ENCODE peak calls at places on chromosomes 16 and 17, in six cellular contexts. G is PC-9, C is NB4, X is fibroblast of villous mesenchyme, U is tibial artery, D is GM12864. F is an unnamed sample.

GRCh38 chr17:50562266-50563094 is 2.0 kb downstream of the CACNA1G start:
- DNase-seq in G (no peak), D (no peak), U (no peak), X (no peak), C (no peak), F (no peak)

GRCh38 chr16:59719121-59719520 is 985.0 kb upstream of the GOT2 start:
- DNase-seq in C (no peak), X (no peak), D (no peak), G (no peak), U (no peak), F (peak)

GRCh38 chr16:85457366-85457765 is 155.8 kb upstream of the GSE1 start:
- DNase-seq in G (peak), D (no peak), C (no peak), X (no peak), U (no peak), F (no peak)

GRCh38 chr16:9316615-9317014 is 225.2 kb downstream of the HAPSTR1 start:
- DNase-seq in G (no peak), D (no peak), X (no peak), U (no peak), C (no peak), F (no peak)

GRCh38 chr16:58628845-58629680 is 563 bp downstream of the CNOT1 start:
- DNase-seq in C (peak), U (peak), D (peak), G (peak), X (peak), F (peak)

GRCh38 chr17:78950870-78951269 is 25.7 kb upstream of the TIMP2 start:
- DNase-seq in X (no peak), G (no peak), U (no peak), C (no peak), D (no peak), F (no peak)

GRCh38 chr16:70777973-70778406 is 23.0 kb downstream of the VAC14 start:
- DNase-seq in D (no peak), X (peak), U (no peak), C (no peak), G (no peak), F (peak)

GRCh38 chr17:78879679-78880186 is 23.3 kb downstream of the CEP295NL start:
- DNase-seq in D (no peak), G (no peak), X (peak), U (peak), C (no peak), F (peak)

GRCh38 chr17:32189343-32189742 is 47.0 kb downstream of the RHOT1 start:
- DNase-seq in G (no peak), X (no peak), C (no peak), U (no peak), D (no peak), F (no peak)

GRCh38 chr16:25066426-25066746 is 45.2 kb upstream of the LCMT1 start:
- DNase-seq in D (no peak), X (no peak), C (no peak), G (no peak), U (no peak), F (no peak)

GRCh38 chr16:86874141-86874540 is 295.8 kb downstream of the FOXL1 start:
- DNase-seq in X (no peak), G (peak), U (no peak), D (no peak), C (peak), F (no peak)

GRCh38 chr16:83437036-83437435 is 370.7 kb upstream of the HSBP1 start:
- DNase-seq in X (no peak), C (no peak), G (no peak), U (no peak), D (no peak), F (no peak)

GRCh38 chr17:7408341-7408740 is 696 bp downstream of the NLGN2 start:
- DNase-seq in U (no peak), C (no peak), G (no peak), X (no peak), D (no peak), F (no peak)

GRCh38 chr17:40921026-40921425 is 16.4 kb downstream of the KRT23 start:
- DNase-seq in C (no peak), G (no peak), U (no peak), X (no peak), D (no peak), F (no peak)

GRCh38 chr17:71296005-71296404 is 824.8 kb upstream of the SOX9 start:
- DNase-seq in X (no peak), G (no peak), C (no peak), U (no peak), D (no peak), F (no peak)

GRCh38 chr16:2471016-2471652 is at the start of gene NTN3:
- DNase-seq in C (peak), X (no peak), G (peak), U (no peak), D (no peak), F (no peak)

DNA sequence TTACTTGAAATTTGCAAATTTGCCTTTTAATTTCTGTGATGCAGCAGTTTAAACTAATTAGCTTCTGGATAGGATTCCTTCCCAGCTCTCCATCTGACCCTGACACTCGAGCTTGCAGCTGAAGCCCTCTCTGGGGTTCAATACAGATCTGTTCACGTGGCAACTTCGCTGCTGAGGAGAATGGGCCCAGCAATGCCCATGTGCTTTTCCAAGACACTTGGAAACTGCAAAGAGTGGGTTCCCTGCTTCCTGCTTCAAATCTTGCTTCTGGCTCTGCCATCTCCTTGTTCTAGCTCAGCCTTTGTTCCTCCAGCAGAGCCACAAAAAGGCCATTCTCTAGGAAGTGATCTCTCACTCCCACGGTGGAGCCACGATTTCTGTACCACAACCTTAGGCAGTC is 50.0 kb upstream of the IRX6 start:
- DNase-seq in G (no peak), X (no peak), U (no peak), D (no peak), C (peak), F (no peak)
- TF ChIP-seq CTCF in G (no peak), X (no peak), U (no peak), D (no peak), C (no peak), F (no peak)

GRCh38 chr16:50265260-50265659 is 1.1 kb upstream of the ADCY7 start:
- DNase-seq in C (peak), D (no peak), U (no peak), X (no peak), G (no peak), F (no peak)

GRCh38 chr16:50263940-50264929 is 2.1 kb upstream of the ADCY7 start:
- DNase-seq in X (peak), D (no peak), G (no peak), C (peak), U (no peak), F (peak)

GRCh38 chr16:50266337-50267091 is at the start of gene ADCY7:
- DNase-seq in C (peak), X (peak), U (peak), D (no peak), G (peak), F (peak)

GRCh38 chr16:50267151-50267631 is 840 bp downstream of the ADCY7 start:
- DNase-seq in D (no peak), C (peak), X (no peak), G (no peak), U (no peak), F (no peak)

GRCh38 chr16:50265716-50266336 is 525 bp upstream of the ADCY7 start:
- DNase-seq in X (no peak), G (no peak), U (no peak), D (no peak), C (no peak), F (no peak)
- H3K4me3 ChIP-seq in X (no peak), G (peak), U (peak), D (peak), C (no peak), F (peak)

DNA sequence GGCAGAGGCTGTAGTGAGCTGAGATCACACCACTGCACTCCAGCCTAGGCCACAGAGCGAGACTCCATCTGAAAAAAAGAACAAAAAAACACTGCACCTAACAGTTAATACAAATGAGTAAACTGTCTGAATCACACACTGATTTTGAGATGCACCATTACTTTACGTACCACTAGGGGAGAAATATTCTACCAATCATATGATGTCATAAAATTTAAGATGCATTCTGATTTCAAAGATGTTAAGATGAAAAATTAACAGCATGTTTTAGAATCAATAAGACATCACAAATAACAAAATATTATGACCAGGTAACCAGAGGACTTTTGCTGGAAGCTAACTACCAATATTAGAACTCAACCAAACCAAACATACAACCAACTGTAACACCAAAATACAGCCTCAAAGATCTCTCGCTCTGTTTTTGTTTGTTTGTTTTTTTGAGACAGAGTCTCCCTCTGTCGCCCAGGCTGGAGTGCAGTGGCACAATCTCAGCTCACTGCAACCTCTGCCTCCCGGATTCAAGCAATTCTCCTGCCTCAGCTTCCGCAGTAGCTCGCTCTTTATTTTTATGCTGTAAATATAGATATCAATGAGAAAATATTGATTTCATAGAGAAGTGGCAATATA is 31.6 kb downstream of the GLG1 start:
- DNase-seq in U (no peak), X (no peak), C (no peak), D (no peak), G (no peak), F (no peak)
- TF ChIP-seq CTCF in U (no peak), X (no peak), C (no peak), D (no peak), G (no peak), F (no peak)

DNA sequence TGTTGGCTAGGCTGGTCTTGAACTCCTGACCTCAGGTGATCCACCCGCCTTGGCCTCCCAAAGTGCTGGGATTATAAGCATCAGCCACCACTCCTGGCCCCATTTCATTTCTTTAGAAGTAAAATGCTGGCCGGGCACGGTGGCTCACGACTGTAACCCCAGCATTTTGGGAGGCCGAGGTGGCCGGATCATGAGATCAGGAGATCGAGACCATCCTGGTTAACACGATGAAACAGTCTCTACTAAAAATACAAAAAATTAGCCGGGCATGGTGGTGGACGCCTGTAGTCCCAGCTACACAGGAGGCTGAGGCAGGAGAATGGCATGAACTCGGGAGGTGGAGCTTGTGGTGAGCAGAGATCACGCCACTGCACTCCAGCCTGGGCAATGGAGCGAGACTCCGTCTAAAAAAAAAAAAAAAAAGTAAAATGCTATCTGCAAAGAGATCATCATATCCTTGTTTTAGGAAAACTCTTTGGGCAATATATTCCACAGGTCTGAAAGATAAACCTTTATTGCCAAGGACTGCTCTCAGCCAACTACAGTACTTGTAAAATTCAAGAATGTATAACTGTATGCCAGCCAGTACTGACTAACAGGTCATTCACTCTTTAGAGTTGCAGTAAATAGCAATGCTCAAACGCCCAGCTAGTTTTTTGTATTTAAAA is 3.8 kb downstream of the GJC1 start:
- DNase-seq in X (no peak), C (no peak), G (no peak), U (no peak), D (no peak), F (no peak)
- H3K4me3 ChIP-seq in X (no peak), C (no peak), G (no peak), U (no peak), D (no peak), F (no peak)

DNA sequence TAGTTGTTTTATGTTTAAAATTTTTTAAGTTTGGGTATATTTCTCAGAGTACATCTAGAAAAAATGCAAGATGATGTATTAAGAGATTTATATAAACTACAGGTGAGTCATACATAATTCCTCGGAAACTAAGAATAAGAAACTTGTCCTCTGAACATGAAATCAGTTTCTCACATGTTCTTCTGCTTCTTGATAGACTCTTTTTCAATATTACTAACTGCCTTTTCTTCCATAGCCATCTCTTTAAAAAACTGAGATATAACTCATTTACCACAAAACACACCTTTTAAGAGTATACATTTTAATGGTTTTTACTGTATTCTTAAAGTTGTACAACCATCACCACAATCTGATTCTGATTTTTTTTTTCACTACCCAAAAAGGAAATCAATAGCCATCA is 238.4 kb upstream of the AXIN2 start:
- DNase-seq in C (no peak), U (no peak), G (no peak), D (no peak), X (no peak), F (no peak)
- TF ChIP-seq CTCF in C (no peak), U (no peak), G (no peak), D (no peak), X (no peak), F (no peak)

GRCh38 chr16:51022852-51023251 is 128.2 kb downstream of the SALL1 start:
- DNase-seq in C (no peak), D (no peak), X (no peak), G (no peak), U (no peak), F (no peak)
- H3K4me3 ChIP-seq in C (no peak), D (no peak), X (no peak), G (no peak), U (no peak), F (no peak)

GRCh38 chr16:75559002-75559401 is 3.0 kb upstream of the TMEM231 start:
- DNase-seq in D (no peak), C (no peak), X (no peak), G (peak), U (no peak), F (no peak)

GRCh38 chr16:75552951-75553350 is 3.1 kb downstream of the TMEM231 start:
- DNase-seq in D (no peak), C (no peak), U (no peak), X (no peak), G (no peak), F (peak)

GRCh38 chr16:75555213-75555706 is 792 bp downstream of the TMEM231 start:
- DNase-seq in D (no peak), C (peak), U (peak), X (peak), G (peak), F (peak)

GRCh38 chr16:75559564-75560372 is 3.7 kb upstream of the TMEM231 start:
- DNase-seq in X (peak), G (peak), D (no peak), U (no peak), C (no peak), F (peak)

GRCh38 chr16:75555707-75556512 is at the start of gene TMEM231:
- DNase-seq in X (peak), D (peak), G (peak), U (peak), C (peak), F (peak)
- TF ChIP-seq CTCF in X (no peak), D (peak), G (no peak), U (no peak), C (peak), F (no peak)

GRCh38 chr16:67431805-67432476 is 1.0 kb downstream of the HSD11B2 start:
- DNase-seq in U (no peak), D (no peak), X (no peak), C (no peak), G (no peak), F (no peak)
- H3K4me3 ChIP-seq in U (peak), D (no peak), X (peak), C (no peak), G (peak), F (no peak)

DNA sequence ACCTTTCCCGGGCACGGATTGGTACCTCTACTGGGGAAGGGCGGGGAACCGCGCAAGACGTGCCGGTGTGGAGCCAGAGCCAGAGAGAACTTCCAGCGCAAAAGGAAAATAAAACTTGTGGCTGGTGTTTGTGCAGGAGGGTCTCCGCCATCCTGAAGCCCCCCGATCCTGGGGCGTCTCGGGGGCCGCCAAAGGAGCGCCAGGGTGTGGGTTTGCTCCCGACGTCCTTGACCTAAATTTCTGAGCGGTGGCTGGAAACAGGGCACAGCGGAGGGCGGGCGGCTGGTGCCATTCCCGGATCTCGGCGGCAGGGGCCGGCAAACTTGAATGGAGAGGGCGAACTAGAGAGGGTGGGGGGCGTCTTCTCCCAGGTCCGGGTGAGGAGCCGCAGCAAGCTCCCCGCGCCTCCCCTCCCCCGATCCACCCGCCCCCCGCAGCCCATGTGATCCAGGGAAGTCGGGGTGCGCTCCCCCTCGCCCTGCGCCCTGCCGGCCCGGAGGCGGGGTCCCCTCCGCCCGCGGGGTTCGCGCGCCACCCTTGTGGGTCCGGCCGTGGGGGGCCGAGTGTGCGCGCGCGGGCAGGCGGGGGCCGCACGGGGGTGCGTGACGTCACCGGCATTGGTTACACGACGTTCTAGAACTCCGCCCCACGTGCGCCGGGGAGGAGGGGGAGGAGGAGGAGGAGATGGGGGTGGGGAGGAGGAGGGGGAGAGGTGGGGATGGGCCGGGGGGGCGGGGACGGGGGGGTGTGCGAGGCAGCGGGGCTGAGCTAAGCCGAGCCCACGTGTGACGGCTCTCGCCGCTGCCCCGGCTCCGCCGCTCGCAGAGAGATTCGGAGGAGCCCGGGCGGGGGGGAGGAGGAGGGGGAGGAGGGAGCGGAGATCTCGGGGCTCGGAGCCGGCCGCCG is at the start of gene MSI2:
- DNase-seq in G (peak), C (peak), U (peak), D (peak), X (peak), F (peak)
- TF ChIP-seq CTCF in G (no peak), C (no peak), U (no peak), D (no peak), X (no peak), F (peak)

GRCh38 chr17:61453563-61453962 is 1.3 kb downstream of the TBX4 start:
- DNase-seq in U (no peak), X (no peak), G (no peak), C (no peak), D (no peak), F (peak)

GRCh38 chr17:61450641-61451537 is 1.3 kb upstream of the TBX4 start:
- DNase-seq in D (no peak), C (no peak), U (no peak), G (no peak), X (no peak), F (no peak)

GRCh38 chr17:61454095-61454931 is 2.1 kb downstream of the TBX4 start:
- DNase-seq in U (no peak), X (no peak), G (no peak), D (no peak), C (no peak), F (no peak)

GRCh38 chr17:61451538-61452300 is 503 bp upstream of the TBX4 start:
- DNase-seq in C (no peak), X (no peak), D (no peak), G (no peak), U (no peak), F (no peak)

GRCh38 chr17:61452301-61453290 is at the start of gene TBX4:
- DNase-seq in U (no peak), X (no peak), C (no peak), D (no peak), G (no peak), F (no peak)
- H3K4me3 ChIP-seq in U (peak), X (no peak), C (no peak), D (no peak), G (no peak), F (no peak)